ENCODE peak calls at places on chromosomes 12 and 14, in ten cellular contexts. X is HCT116, H is epithelial cell of proximal tubule, Y is WTC11, J is C1 segment of cervical spinal cord, K is uterus, O is SK-N-MC, N is AML-193, T is mesendoderm, A is neural progenitor cell. U is an unnamed sample.

GRCh38 chr12:72136792-72137191 is 135.4 kb upstream of the TRHDE start:
- DNase-seq in X (no peak), H (no peak), Y (no peak), J (no peak), K (no peak), O (no peak), N (no peak), T (no peak), A (no peak), U (no peak)

GRCh38 chr14:97638864-97639263 is 841.7 kb downstream of the VRK1 start:
- DNase-seq in X (no peak), H (no peak), Y (no peak), J (no peak), K (no peak), O (no peak), N (no peak), T (no peak), A (no peak), U (no peak)

GRCh38 chr14:50198503-50198902 is 32.9 kb downstream of the SOS2 start:
- DNase-seq in X (no peak), H (no peak), Y (no peak), J (no peak), K (no peak), O (no peak), N (no peak), T (no peak), A (no peak), U (no peak)

GRCh38 chr12:3647504-3647903 is 105.4 kb downstream of the CRACR2A start:
- DNase-seq in X (no peak), H (no peak), Y (no peak), J (no peak), K (no peak), O (no peak), N (no peak), T (no peak), A (no peak), U (no peak)

GRCh38 chr14:89114109-89114508 is 289.7 kb downstream of the TTC8 start:
- DNase-seq in X (no peak), H (no peak), Y (no peak), J (no peak), K (no peak), O (no peak), N (no peak), T (no peak), A (no peak), U (no peak)

GRCh38 chr12:47964102-47964723 is 817 bp downstream of the TMEM106C start:
- DNase-seq in X (no peak), H (no peak), Y (no peak), J (no peak), K (peak), O (no peak), N (peak), T (peak), A (peak), U (no peak)

GRCh38 chr12:107415834-107416233 is 269.8 kb upstream of the PWP1 start:
- DNase-seq in X (no peak), H (peak), Y (no peak), J (no peak), K (no peak), O (no peak), N (no peak), T (no peak), A (no peak), U (no peak)

GRCh38 chr12:121797937-121798801 is 4.7 kb upstream of the RHOF start:
- DNase-seq in X (no peak), H (no peak), Y (no peak), J (no peak), K (peak), O (no peak), N (no peak), T (peak), A (peak), U (peak)

GRCh38 chr12:64625243-64626077 is 15.2 kb downstream of the RASSF3 start:
- DNase-seq in X (peak), H (peak), Y (no peak), J (no peak), K (peak), O (peak), N (peak), T (peak), A (no peak), U (no peak)

GRCh38 chr12:132601171-132601883 is 9.1 kb downstream of the LRCOL1 start:
- DNase-seq in X (no peak), H (no peak), Y (no peak), J (no peak), K (no peak), O (no peak), N (no peak), T (no peak), A (no peak), U (no peak)

GRCh38 chr14:89690139-89690538 is 264.4 kb downstream of the EFCAB11 start:
- DNase-seq in X (no peak), H (no peak), Y (no peak), J (no peak), K (no peak), O (no peak), N (no peak), T (no peak), A (no peak), U (no peak)

GRCh38 chr14:79781882-79782281 is 429.4 kb downstream of the DIO2 start:
- DNase-seq in X (no peak), H (peak), Y (no peak), J (no peak), K (no peak), O (no peak), N (no peak), T (no peak), A (no peak), U (no peak)

GRCh38 chr12:13165578-13166120 is 30.9 kb upstream of the EMP1 start:
- DNase-seq in X (peak), H (peak), Y (no peak), J (no peak), K (peak), O (no peak), N (peak), T (peak), A (no peak), U (no peak)

GRCh38 chr12:124466200-124467128 is 100.9 kb downstream of the NCOR2 start:
- DNase-seq in X (no peak), H (no peak), Y (no peak), J (no peak), K (no peak), O (peak), N (peak), T (no peak), A (no peak), U (no peak)

GRCh38 chr12:3727877-3728632 is 24.9 kb downstream of the CRACR2A start:
- DNase-seq in X (no peak), H (no peak), Y (no peak), J (no peak), K (no peak), O (peak), N (peak), T (peak), A (peak), U (no peak)

GRCh38 chr12:105084251-105085250 is at the start of gene ALDH1L2:
- DNase-seq in X (peak), H (no peak), Y (peak), J (peak), K (peak), O (no peak), N (no peak), T (peak), A (peak), U (peak)

GRCh38 chr12:96424601-96425000 is 24.4 kb upstream of the CDK17 start:
- DNase-seq in X (no peak), H (no peak), Y (no peak), J (no peak), K (no peak), O (no peak), N (no peak), T (no peak), A (no peak), U (no peak)

GRCh38 chr14:90507428-90507827 is 110.6 kb downstream of the CALM1 start:
- DNase-seq in X (no peak), H (no peak), Y (no peak), J (no peak), K (no peak), O (no peak), N (no peak), T (no peak), A (no peak), U (peak)

GRCh38 chr12:77833329-77833728 is 2.6 kb downstream of the NAV3 start:
- DNase-seq in X (no peak), H (no peak), Y (no peak), J (no peak), K (no peak), O (no peak), N (no peak), T (peak), A (no peak), U (no peak)

GRCh38 chr12:113649256-113649830 is 177.7 kb upstream of the LHX5 start:
- DNase-seq in X (no peak), H (no peak), Y (no peak), J (no peak), K (no peak), O (no peak), N (no peak), T (no peak), A (no peak), U (no peak)

GRCh38 chr14:93778453-93778852 is 9.8 kb downstream of the PRIMA1 start:
- DNase-seq in X (no peak), H (no peak), Y (no peak), J (no peak), K (no peak), O (no peak), N (no peak), T (no peak), A (no peak), U (no peak)

GRCh38 chr14:31164115-31164514 is 43.5 kb downstream of the HECTD1 start:
- DNase-seq in X (no peak), H (no peak), Y (no peak), J (no peak), K (no peak), O (no peak), N (no peak), T (no peak), A (no peak), U (no peak)

GRCh38 chr12:53978477-53979356 is 4.0 kb upstream of the HOTAIR start:
- DNase-seq in X (no peak), H (no peak), Y (no peak), J (no peak), K (no peak), O (peak), N (no peak), T (no peak), A (no peak), U (peak)

GRCh38 chr12:122079532-122080081 is 1.1 kb downstream of the MLXIP start:
- DNase-seq in X (no peak), H (no peak), Y (no peak), J (no peak), K (no peak), O (no peak), N (peak), T (peak), A (no peak), U (no peak)

GRCh38 chr12:73053903-73054302 is 781.7 kb downstream of the TRHDE start:
- DNase-seq in X (no peak), H (no peak), Y (no peak), J (no peak), K (no peak), O (no peak), N (no peak), T (no peak), A (no peak), U (no peak)

GRCh38 chr14:31138301-31138700 is 69.3 kb downstream of the HECTD1 start:
- DNase-seq in X (no peak), H (no peak), Y (no peak), J (no peak), K (no peak), O (no peak), N (no peak), T (no peak), A (no peak), U (no peak)

GRCh38 chr12:111434680-111435338 is 29.1 kb downstream of the SH2B3 start:
- DNase-seq in X (no peak), H (no peak), Y (no peak), J (no peak), K (peak), O (no peak), N (no peak), T (no peak), A (no peak), U (no peak)

U was measured in posterior cingulate gyrus.